ENCODE peak calls at places on chromosomes 12 and 14, in eight cellular contexts. A, X, W, Y, L, R, K and B are unnamed samples.

GRCh38 chr12:69331482-69331845 is 16.7 kb upstream of the LYZ start:
- DNase-seq in R (no peak), X (no peak), K (no peak), Y (no peak), L (no peak), W (no peak), A (no peak), B (no peak)

GRCh38 chr12:83477289-83477688 is 790.6 kb downstream of the TMTC2 start:
- DNase-seq in L (no peak), X (no peak), A (no peak), R (no peak), Y (no peak), K (no peak), W (no peak), B (no peak)

GRCh38 chr14:105865266-105865903 is 339.0 kb downstream of the TMEM121 start:
- DNase-seq in W (no peak), Y (no peak), K (no peak), A (no peak), L (peak; percentile 42), R (no peak), X (no peak), B (no peak)

GRCh38 chr14:51401272-51401671 is 161.2 kb downstream of the TMX1 start:
- DNase-seq in X (no peak), W (no peak), L (no peak), Y (no peak), R (no peak), A (no peak), K (peak; percentile 39), B (no peak)

GRCh38 chr14:59358105-59358504 is 107.1 kb downstream of the GPR135 start:
- DNase-seq in K (peak; percentile 74), A (peak; percentile 88), X (no peak), Y (no peak), L (no peak), R (no peak), W (no peak), B (no peak)

GRCh38 chr12:107400686-107401447 is 284.7 kb upstream of the PWP1 start:
- DNase-seq in A (no peak), Y (no peak), W (no peak), L (no peak), R (no peak), K (no peak), X (no peak), B (no peak)

GRCh38 chr12:57836442-57837375 is 9.8 kb downstream of the CTDSP2 start:
- DNase-seq in Y (peak; percentile 17), R (no peak), X (peak; percentile 32), K (no peak), W (peak; percentile 76), L (peak; percentile 85), A (peak; percentile 47), B (no peak)

GRCh38 chr14:55533960-55534359 is 46.0 kb upstream of the KTN1 start:
- DNase-seq in A (peak; percentile 91), X (no peak), R (no peak), K (no peak), L (no peak), Y (no peak), W (no peak), B (no peak)

GRCh38 chr12:5013206-5013830 is 30.4 kb upstream of the KCNA5 start:
- DNase-seq in L (no peak), K (no peak), A (no peak), R (no peak), W (no peak), X (peak; percentile 59), Y (no peak), B (peak; percentile 54)

GRCh38 chr14:72479471-72479931 is 414.4 kb downstream of the DPF3 start:
- DNase-seq in X (no peak), R (no peak), K (no peak), W (no peak), Y (no peak), A (no peak), L (no peak), B (no peak)

GRCh38 chr12:55706840-55707671 is 648 bp downstream of the ITGA7 start:
- DNase-seq in K (no peak), A (no peak), W (no peak), X (no peak), R (no peak), Y (no peak), L (no peak), B (no peak)

GRCh38 chr14:78614651-78615050 is 444.5 kb downstream of the NRXN3 start:
- DNase-seq in X (no peak), W (no peak), R (no peak), Y (no peak), L (no peak), A (no peak), K (no peak), B (no peak)

GRCh38 chr14:95183082-95183481 is 25.8 kb upstream of the DICER1 start:
- DNase-seq in Y (no peak), L (no peak), R (no peak), A (no peak), W (no peak), X (no peak), K (no peak), B (no peak)

GRCh38 chr12:114829833-114830232 is 145.9 kb upstream of the TBX3 start:
- DNase-seq in Y (no peak), K (no peak), R (no peak), L (no peak), W (no peak), A (no peak), X (no peak), B (no peak)

GRCh38 chr12:25677180-25677937 is 124.3 kb upstream of the LMNTD1 start:
- DNase-seq in R (no peak), W (no peak), L (no peak), A (peak; percentile 18), K (no peak), X (no peak), Y (no peak), B (no peak)

GRCh38 chr14:100914597-100915021 is 11.1 kb upstream of the RTL1 start:
- DNase-seq in X (no peak), A (peak; percentile 12), Y (no peak), W (no peak), K (no peak), L (no peak), R (no peak), B (no peak)

GRCh38 chr14:97634786-97635185 is 837.6 kb downstream of the VRK1 start:
- DNase-seq in W (no peak), A (peak; percentile 3), X (peak; percentile 9), R (no peak), Y (no peak), L (no peak), K (no peak), B (no peak)

GRCh38 chr12:63151061-63151897 is at the start of gene AVPR1A:
- DNase-seq in W (no peak), A (no peak), L (no peak), Y (no peak), R (no peak), X (no peak), K (peak; percentile 18), B (no peak)

GRCh38 chr14:104346112-104346462 is 207.7 kb downstream of the KIF26A start:
- DNase-seq in X (no peak), W (no peak), K (no peak), A (no peak), R (no peak), Y (no peak), L (peak; percentile 51), B (no peak)

GRCh38 chr14:53478174-53478573 is 325.1 kb upstream of the DDHD1 start:
- DNase-seq in W (no peak), K (no peak), R (no peak), L (no peak), X (no peak), Y (no peak), A (no peak), B (no peak)

GRCh38 chr12:114316076-114316475 is 89.9 kb downstream of the TBX5 start:
- DNase-seq in L (no peak), R (no peak), A (no peak), X (no peak), K (no peak), W (no peak), Y (no peak), B (no peak)